ENCODE peak calls at places on chromosomes 12 and 14, in six cellular contexts. One of them, this sample, is unnamed.
A peak's percentile ranks its signal among the peaks of the same experiment; 100 is the strongest.

GRCh38 chr14:102910442-102910841 is 12.0 kb upstream of the AMN start:
- DNase-seq in stomach: no peak
- DNase-seq in body of pancreas: no peak
- DNase-seq in adrenal gland: no peak
- DNase-seq in tibial nerve: no peak
- DNase-seq in transverse colon: no peak
- DNase-seq in this sample: no peak

GRCh38 chr12:112005419-112006395 is 7.3 kb downstream of the TMEM116 start:
- DNase-seq in stomach: peak; percentile 67
- DNase-seq in body of pancreas: peak; percentile 46
- DNase-seq in adrenal gland: peak; percentile 53
- DNase-seq in tibial nerve: no peak
- DNase-seq in transverse colon: peak; percentile 67
- DNase-seq in this sample: no peak

GRCh38 chr14:50808053-50808452 is 22.9 kb downstream of the NIN start:
- DNase-seq in stomach: no peak
- DNase-seq in body of pancreas: no peak
- DNase-seq in adrenal gland: no peak
- DNase-seq in tibial nerve: no peak
- DNase-seq in transverse colon: no peak
- DNase-seq in this sample: no peak

GRCh38 chr14:103928011-103928890 is at the start of gene TDRD9:
- DNase-seq in stomach: peak; percentile 32
- DNase-seq in body of pancreas: no peak
- DNase-seq in adrenal gland: no peak
- DNase-seq in tibial nerve: no peak
- DNase-seq in transverse colon: no peak
- DNase-seq in this sample: no peak

GRCh38 chr14:23640524-23641141 is 4.5 kb downstream of the DHRS2 start:
- DNase-seq in stomach: no peak
- DNase-seq in body of pancreas: no peak
- DNase-seq in adrenal gland: peak; percentile 79
- DNase-seq in tibial nerve: peak; percentile 70
- DNase-seq in transverse colon: peak; percentile 39
- DNase-seq in this sample: peak; percentile 25

GRCh38 chr14:85566603-85567002 is 36.7 kb downstream of the FLRT2 start:
- DNase-seq in stomach: no peak
- DNase-seq in body of pancreas: no peak
- DNase-seq in adrenal gland: no peak
- DNase-seq in tibial nerve: no peak
- DNase-seq in transverse colon: no peak
- DNase-seq in this sample: no peak

GRCh38 chr12:103742349-103742784 is 98.7 kb downstream of the NT5DC3 start:
- DNase-seq in stomach: peak; percentile 27
- DNase-seq in body of pancreas: peak; percentile 35
- DNase-seq in adrenal gland: peak; percentile 26
- DNase-seq in tibial nerve: no peak
- DNase-seq in transverse colon: peak; percentile 59
- DNase-seq in this sample: no peak

GRCh38 chr12:45369065-45369464 is 153.2 kb downstream of the ANO6 start:
- DNase-seq in stomach: no peak
- DNase-seq in body of pancreas: no peak
- DNase-seq in adrenal gland: no peak
- DNase-seq in tibial nerve: no peak
- DNase-seq in transverse colon: no peak
- DNase-seq in this sample: peak; percentile 24

GRCh38 chr12:80551897-80552296 is 107.9 kb downstream of the PTPRQ start:
- DNase-seq in stomach: no peak
- DNase-seq in body of pancreas: peak; percentile 5
- DNase-seq in adrenal gland: peak; percentile 64
- DNase-seq in tibial nerve: no peak
- DNase-seq in transverse colon: no peak
- DNase-seq in this sample: no peak

GRCh38 chr12:5665615-5666014 is 233.7 kb downstream of the NTF3 start:
- DNase-seq in stomach: no peak
- DNase-seq in body of pancreas: no peak
- DNase-seq in adrenal gland: no peak
- DNase-seq in tibial nerve: no peak
- DNase-seq in transverse colon: no peak
- DNase-seq in this sample: peak; percentile 13

GRCh38 chr12:7959278-7960063 is 23.5 kb upstream of the SLC2A3 start:
- DNase-seq in stomach: no peak
- DNase-seq in body of pancreas: no peak
- DNase-seq in adrenal gland: peak; percentile 16
- DNase-seq in tibial nerve: no peak
- DNase-seq in transverse colon: peak; percentile 41
- DNase-seq in this sample: no peak

GRCh38 chr14:21978184-21978998 is 304.8 kb upstream of the OR4E1 start:
- DNase-seq in stomach: peak; percentile 39
- DNase-seq in body of pancreas: peak; percentile 37
- DNase-seq in adrenal gland: peak; percentile 23
- DNase-seq in tibial nerve: peak; percentile 21
- DNase-seq in transverse colon: peak; percentile 25
- DNase-seq in this sample: no peak

GRCh38 chr12:119988788-119989618 is at the start of gene BICDL1:
- DNase-seq in stomach: peak; percentile 97
- DNase-seq in body of pancreas: peak; percentile 96
- DNase-seq in adrenal gland: peak; percentile 79
- DNase-seq in tibial nerve: no peak
- DNase-seq in transverse colon: peak; percentile 94
- DNase-seq in this sample: peak; percentile 93

GRCh38 chr12:4324366-4324765 is 3.4 kb downstream of the TIGAR start:
- DNase-seq in stomach: no peak
- DNase-seq in body of pancreas: no peak
- DNase-seq in adrenal gland: no peak
- DNase-seq in tibial nerve: no peak
- DNase-seq in transverse colon: no peak
- DNase-seq in this sample: no peak

GRCh38 chr14:32494566-32495434 is 165.7 kb downstream of the AKAP6 start:
- DNase-seq in stomach: no peak
- DNase-seq in body of pancreas: no peak
- DNase-seq in adrenal gland: no peak
- DNase-seq in tibial nerve: no peak
- DNase-seq in transverse colon: no peak
- DNase-seq in this sample: no peak

GRCh38 chr14:34965365-34965764 is 17.4 kb upstream of the SRP54 start:
- DNase-seq in stomach: no peak
- DNase-seq in body of pancreas: no peak
- DNase-seq in adrenal gland: no peak
- DNase-seq in tibial nerve: no peak
- DNase-seq in transverse colon: no peak
- DNase-seq in this sample: no peak

GRCh38 chr14:24150567-24150966 is 3.3 kb downstream of the RNF31 start:
- DNase-seq in stomach: no peak
- DNase-seq in body of pancreas: no peak
- DNase-seq in adrenal gland: no peak
- DNase-seq in tibial nerve: no peak
- DNase-seq in transverse colon: no peak
- DNase-seq in this sample: no peak

GRCh38 chr14:54787263-54787662 is 115.4 kb downstream of the GCH1 start:
- DNase-seq in stomach: no peak
- DNase-seq in body of pancreas: no peak
- DNase-seq in adrenal gland: no peak
- DNase-seq in tibial nerve: no peak
- DNase-seq in transverse colon: no peak
- DNase-seq in this sample: no peak

GRCh38 chr12:115470526-115470925 is 786.6 kb upstream of the TBX3 start:
- DNase-seq in stomach: no peak
- DNase-seq in body of pancreas: no peak
- DNase-seq in adrenal gland: no peak
- DNase-seq in tibial nerve: no peak
- DNase-seq in transverse colon: no peak
- DNase-seq in this sample: no peak

GRCh38 chr14:103480595-103480994 is 42.0 kb downstream of the CKB start:
- DNase-seq in stomach: no peak
- DNase-seq in body of pancreas: no peak
- DNase-seq in adrenal gland: no peak
- DNase-seq in tibial nerve: no peak
- DNase-seq in transverse colon: no peak
- DNase-seq in this sample: no peak

GRCh38 chr12:109951751-109952150 is 44.4 kb downstream of the GIT2 start:
- DNase-seq in stomach: no peak
- DNase-seq in body of pancreas: peak; percentile 96
- DNase-seq in adrenal gland: peak; percentile 54
- DNase-seq in tibial nerve: no peak
- DNase-seq in transverse colon: no peak
- DNase-seq in this sample: peak; percentile 74

GRCh38 chr14:52327374-52328226 is 13.5 kb downstream of the PTGER2 start:
- DNase-seq in stomach: no peak
- DNase-seq in body of pancreas: no peak
- DNase-seq in adrenal gland: no peak
- DNase-seq in tibial nerve: no peak
- DNase-seq in transverse colon: no peak
- DNase-seq in this sample: no peak

GRCh38 chr12:102462386-102462785 is 18.0 kb downstream of the IGF1 start:
- DNase-seq in stomach: no peak
- DNase-seq in body of pancreas: no peak
- DNase-seq in adrenal gland: no peak
- DNase-seq in tibial nerve: no peak
- DNase-seq in transverse colon: no peak
- DNase-seq in this sample: no peak

GRCh38 chr12:54592316-54592715 is 3.9 kb upstream of the PPP1R1A start:
- DNase-seq in stomach: no peak
- DNase-seq in body of pancreas: no peak
- DNase-seq in adrenal gland: no peak
- DNase-seq in tibial nerve: no peak
- DNase-seq in transverse colon: no peak
- DNase-seq in this sample: no peak

GRCh38 chr12:28963554-28963953 is 185.5 kb upstream of the FAR2 start:
- DNase-seq in stomach: no peak
- DNase-seq in body of pancreas: no peak
- DNase-seq in adrenal gland: no peak
- DNase-seq in tibial nerve: no peak
- DNase-seq in transverse colon: no peak
- DNase-seq in this sample: no peak

GRCh38 chr12:119780786-119781434 is 96.2 kb downstream of the CIT start:
- DNase-seq in stomach: peak; percentile 78
- DNase-seq in body of pancreas: peak; percentile 67
- DNase-seq in adrenal gland: peak; percentile 68
- DNase-seq in tibial nerve: no peak
- DNase-seq in transverse colon: peak; percentile 68
- DNase-seq in this sample: no peak

GRCh38 chr12:42382013-42382696 is 56.2 kb downstream of the PPHLN1 start:
- DNase-seq in stomach: no peak
- DNase-seq in body of pancreas: no peak
- DNase-seq in adrenal gland: no peak
- DNase-seq in tibial nerve: no peak
- DNase-seq in transverse colon: no peak
- DNase-seq in this sample: no peak

GRCh38 chr14:89908712-89909450 is 45.6 kb downstream of the EFCAB11 start:
- DNase-seq in stomach: no peak
- DNase-seq in body of pancreas: no peak
- DNase-seq in adrenal gland: no peak
- DNase-seq in tibial nerve: no peak
- DNase-seq in transverse colon: no peak
- DNase-seq in this sample: no peak

GRCh38 chr14:35878272-35879140 is 52.4 kb downstream of the BRMS1L start:
- DNase-seq in stomach: peak; percentile 34
- DNase-seq in body of pancreas: peak; percentile 33
- DNase-seq in adrenal gland: peak; percentile 78
- DNase-seq in tibial nerve: no peak
- DNase-seq in transverse colon: peak; percentile 37
- DNase-seq in this sample: peak; percentile 24

GRCh38 chr12:21305666-21306065 is 29.1 kb downstream of the SLCO1A2 start:
- DNase-seq in stomach: no peak
- DNase-seq in body of pancreas: no peak
- DNase-seq in adrenal gland: no peak
- DNase-seq in tibial nerve: no peak
- DNase-seq in transverse colon: no peak
- DNase-seq in this sample: no peak

GRCh38 chr12:26378721-26379120 is 183.3 kb downstream of the SSPN start:
- DNase-seq in stomach: no peak
- DNase-seq in body of pancreas: no peak
- DNase-seq in adrenal gland: no peak
- DNase-seq in tibial nerve: no peak
- DNase-seq in transverse colon: peak; percentile 19
- DNase-seq in this sample: no peak
- TF ChIP-seq POLR2A in stomach: no peak
- TF ChIP-seq POLR2A in body of pancreas: no peak
- TF ChIP-seq POLR2A in adrenal gland: no peak
- TF ChIP-seq POLR2A in tibial nerve: no peak
- TF ChIP-seq POLR2A in transverse colon: no peak
- TF ChIP-seq POLR2A in this sample: no peak

GRCh38 chr12:121858662-121859572 is at the start of gene HPD:
- DNase-seq in stomach: no peak
- DNase-seq in body of pancreas: peak; percentile 80
- DNase-seq in adrenal gland: peak; percentile 88
- DNase-seq in tibial nerve: peak; percentile 16
- DNase-seq in transverse colon: peak; percentile 34
- DNase-seq in this sample: peak; percentile 74
- TF ChIP-seq POLR2A in stomach: no peak
- TF ChIP-seq POLR2A in body of pancreas: no peak
- TF ChIP-seq POLR2A in adrenal gland: peak; percentile 42
- TF ChIP-seq POLR2A in tibial nerve: no peak
- TF ChIP-seq POLR2A in transverse colon: no peak
- TF ChIP-seq POLR2A in this sample: no peak

DNA sequence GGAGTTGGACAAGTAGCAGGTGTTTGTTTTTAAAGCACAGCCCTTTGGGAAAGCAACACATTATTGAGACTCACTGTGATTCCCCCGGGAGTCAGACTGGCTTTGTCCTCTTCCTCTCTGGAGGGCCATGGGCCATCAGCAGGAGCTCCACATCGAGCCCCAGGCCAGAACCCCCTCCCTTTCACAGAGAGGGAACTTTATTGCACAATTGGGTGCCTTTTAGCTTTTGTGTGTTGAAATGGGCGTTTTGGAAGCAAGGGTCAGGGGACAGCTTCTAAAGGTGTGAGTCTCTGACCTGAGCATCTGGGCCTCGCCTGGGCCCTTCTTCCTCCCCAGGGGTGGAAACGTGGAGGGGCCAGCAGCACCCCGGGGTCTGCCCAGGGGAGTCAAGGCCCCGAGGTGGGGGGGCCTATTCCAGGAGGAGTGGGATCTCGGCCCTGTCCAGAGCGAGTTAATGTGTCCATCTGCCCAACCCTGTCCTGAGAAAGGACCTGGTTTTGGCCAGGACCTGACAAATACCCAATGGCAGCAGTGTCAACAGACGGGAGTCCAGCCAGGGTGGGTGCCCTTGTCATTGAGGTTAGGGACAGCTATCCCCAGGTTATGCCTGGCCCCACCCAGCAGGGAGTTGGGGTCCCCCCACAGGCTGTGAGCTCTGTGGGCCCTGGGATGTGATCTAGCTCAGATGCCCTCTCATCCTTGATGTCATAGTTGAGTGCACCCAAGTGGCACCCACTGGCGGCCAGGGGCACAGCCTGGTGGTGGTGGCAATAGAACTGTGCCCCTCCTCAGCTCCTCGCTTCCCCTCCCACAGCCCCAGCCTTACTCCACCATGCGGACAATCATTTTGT is 37.1 kb downstream of the SLC8B1 start:
- DNase-seq in stomach: no peak
- DNase-seq in body of pancreas: no peak
- DNase-seq in adrenal gland: no peak
- DNase-seq in tibial nerve: no peak
- DNase-seq in transverse colon: no peak
- DNase-seq in this sample: no peak
- TF ChIP-seq POLR2A in stomach: no peak
- TF ChIP-seq POLR2A in body of pancreas: no peak
- TF ChIP-seq POLR2A in adrenal gland: no peak
- TF ChIP-seq POLR2A in tibial nerve: no peak
- TF ChIP-seq POLR2A in transverse colon: no peak
- TF ChIP-seq POLR2A in this sample: no peak

GRCh38 chr14:74085047-74085637 is 386 bp downstream of the LIN52 start:
- DNase-seq in stomach: no peak
- DNase-seq in body of pancreas: no peak
- DNase-seq in adrenal gland: no peak
- DNase-seq in tibial nerve: no peak
- DNase-seq in transverse colon: no peak
- DNase-seq in this sample: peak; percentile 9
- TF ChIP-seq POLR2A in stomach: no peak
- TF ChIP-seq POLR2A in body of pancreas: no peak
- TF ChIP-seq POLR2A in adrenal gland: no peak
- TF ChIP-seq POLR2A in tibial nerve: no peak
- TF ChIP-seq POLR2A in transverse colon: no peak
- TF ChIP-seq POLR2A in this sample: no peak

This sample was measured in H54.